ENCODE peak calls at places on chromosomes 13 and 19, in eight cellular contexts. M is NCI-H2029; O is left colon; V is substantia nigra; Z is occipital lobe; L is stimulated activated CD8-positive, alpha-beta memory T cell treated with anti-CD3 and anti-CD28 coated beads, Interleukin-2, amount 100 ng/mL, for 48 hours; F is T-helper 17 cell; T is activated CD8-positive, alpha-beta T cell treated with anti-CD3 and anti-CD28 coated beads, Interleukin-2, amount 10 ng/mL, durations not matched to agents 7 days and 5 days. N is an unnamed sample.

GRCh38 chr13:28394422-28394821 is 100.5 kb downstream of the FLT1 start:
- DNase-seq in M (no peak), O (no peak), V (peak; percentile 6), Z (no peak), L (no peak), F (no peak), T (no peak), N (no peak)

GRCh38 chr19:5321851-5322681 is 18.5 kb downstream of the PTPRS start:
- DNase-seq in M (no peak), O (no peak), V (no peak), Z (peak; percentile 57), L (peak; percentile 32), F (no peak), T (peak; percentile 48), N (peak; percentile 55)

GRCh38 chr19:54458648-54459281 is 4.8 kb downstream of the LENG9 start:
- DNase-seq in M (no peak), O (no peak), V (no peak), Z (no peak), L (no peak), F (no peak), T (no peak), N (no peak)

GRCh38 chr13:100542546-100543156 is 45.9 kb downstream of the GGACT start:
- DNase-seq in M (no peak), O (no peak), V (no peak), Z (no peak), L (no peak), F (no peak), T (no peak), N (no peak)

GRCh38 chr13:107117327-107118012 is 549.5 kb upstream of the ARGLU1 start:
- DNase-seq in M (no peak), O (no peak), V (no peak), Z (no peak), L (no peak), F (no peak), T (no peak), N (peak; percentile 52)

GRCh38 chr13:43058318-43058674 is 34.9 kb downstream of the DNAJC15 start:
- DNase-seq in M (no peak), O (peak; percentile 65), V (no peak), Z (no peak), L (peak; percentile 11), F (no peak), T (peak; percentile 36), N (peak; percentile 55)

GRCh38 chr19:50646074-50646807 is 3.0 kb upstream of the C19orf81 start:
- DNase-seq in M (no peak), O (no peak), V (no peak), Z (no peak), L (no peak), F (no peak), T (no peak), N (peak; percentile 40)

GRCh38 chr13:45783346-45784043 is 68.1 kb downstream of the SIAH3 start:
- DNase-seq in M (no peak), O (no peak), V (no peak), Z (no peak), L (no peak), F (no peak), T (no peak), N (no peak)

GRCh38 chr19:15737722-15738121 is at the start of gene OR10H3:
- DNase-seq in M (no peak), O (no peak), V (no peak), Z (no peak), L (no peak), F (no peak), T (no peak), N (no peak)

GRCh38 chr19:36849701-36850645 is 703 bp upstream of the ZNF345 start:
- DNase-seq in M (peak; percentile 81), O (peak; percentile 93), V (peak; percentile 89), Z (peak; percentile 86), L (peak; percentile 75), F (peak; percentile 75), T (peak; percentile 95), N (peak; percentile 91)

GRCh38 chr13:80921556-80921955 is 580.6 kb upstream of the SPRY2 start:
- DNase-seq in M (no peak), O (no peak), V (no peak), Z (no peak), L (no peak), F (no peak), T (no peak), N (no peak)

GRCh38 chr19:18232540-18233223 is 6.4 kb upstream of the PDE4C start:
- DNase-seq in M (peak; percentile 25), O (no peak), V (no peak), Z (no peak), L (no peak), F (no peak), T (no peak), N (no peak)

GRCh38 chr13:20190481-20191310 is 2.0 kb downstream of the GJB2 start:
- DNase-seq in M (no peak), O (no peak), V (no peak), Z (no peak), L (no peak), F (no peak), T (no peak), N (no peak)

GRCh38 chr19:55640043-55640576 is 692 bp upstream of the ZNF580 start:
- DNase-seq in M (peak; percentile 47), O (peak; percentile 62), V (peak; percentile 40), Z (no peak), L (peak; percentile 63), F (peak; percentile 65), T (peak; percentile 73), N (peak; percentile 72)

GRCh38 chr13:50401721-50402510 is 386.7 kb downstream of the KCNRG start:
- DNase-seq in M (no peak), O (no peak), V (no peak), Z (no peak), L (no peak), F (no peak), T (no peak), N (no peak)

GRCh38 chr13:103004790-103005307 is 61.4 kb downstream of the SLC10A2 start:
- DNase-seq in M (no peak), O (no peak), V (no peak), Z (no peak), L (no peak), F (no peak), T (no peak), N (no peak)

GRCh38 chr19:47069795-47070194 is 21.4 kb upstream of the TMEM160 start:
- DNase-seq in M (no peak), O (no peak), V (no peak), Z (no peak), L (no peak), F (no peak), T (no peak), N (no peak)

GRCh38 chr19:8307400-8307964 is 676 bp downstream of the CD320 start:
- DNase-seq in M (no peak), O (no peak), V (no peak), Z (no peak), L (no peak), F (no peak), T (no peak), N (no peak)